ENCODE peak calls at places on chromosomes 12 and 14, in eight cellular contexts. R is AG04450, U is GM12865, A is fibroblast of lung, P is cardiac muscle cell, Y is hepatocyte, W is H1, D is body of pancreas. S is an unnamed sample.
A peak's percentile ranks its signal among the peaks of the same experiment; 100 is the strongest.

GRCh38 chr12:109818900-109819500 is 14.2 kb downstream of the TRPV4 start:
- DNase-seq in Y (no peak), U (no peak), D (no peak), R (no peak), P (peak; percentile 41), W (no peak), A (peak; percentile 22), S (no peak)

GRCh38 chr14:21680072-21680471 is 6.5 kb upstream of the OR4E1 start:
- DNase-seq in D (no peak), A (peak; percentile 0), Y (no peak), U (no peak), R (peak; percentile 1), W (no peak), P (peak; percentile 54), S (no peak)

GRCh38 chr14:54567224-54567633 is 301 bp downstream of the SAMD4A start:
- DNase-seq in D (no peak), A (no peak), Y (peak; percentile 62), W (peak; percentile 74), R (no peak), U (no peak), P (peak; percentile 45), S (no peak)

GRCh38 chr14:74500417-74501134 is 7.0 kb downstream of the ISCA2 start:
- DNase-seq in U (no peak), W (no peak), R (no peak), P (no peak), Y (no peak), D (no peak), A (no peak), S (no peak)

GRCh38 chr12:98955284-98955683 is 310.2 kb downstream of the APAF1 start:
- DNase-seq in W (peak; percentile 57), U (peak; percentile 44), R (no peak), D (peak; percentile 35), A (no peak), Y (peak; percentile 46), P (peak; percentile 4), S (no peak)

GRCh38 chr14:28609228-28609828 is 157.3 kb upstream of the FOXG1 start:
- DNase-seq in U (peak; percentile 41), W (peak; percentile 76), A (peak; percentile 59), P (peak; percentile 84), R (no peak), D (peak; percentile 41), Y (peak; percentile 81), S (no peak)

GRCh38 chr12:112996501-112996900 is 18.2 kb downstream of the OAS2 start:
- DNase-seq in A (no peak), Y (no peak), U (no peak), D (no peak), P (no peak), W (no peak), R (no peak), S (no peak)

GRCh38 chr12:97368462-97369150 is 94.0 kb upstream of the RMST start:
- DNase-seq in A (no peak), P (no peak), W (no peak), U (no peak), D (no peak), Y (no peak), R (no peak), S (no peak)

GRCh38 chr14:69475194-69475818 is 9.2 kb upstream of the PLEKHD1 start:
- DNase-seq in Y (peak; percentile 7), R (no peak), U (peak; percentile 57), W (no peak), D (no peak), P (peak; percentile 29), A (peak; percentile 15), S (no peak)

GRCh38 chr14:99430491-99430890 is 50.2 kb downstream of the SETD3 start:
- DNase-seq in D (peak; percentile 57), Y (no peak), U (peak; percentile 28), R (no peak), A (no peak), P (no peak), W (peak; percentile 75), S (peak; percentile 22)

GRCh38 chr14:39755269-39755878 is 323.1 kb upstream of the FBXO33 start:
- DNase-seq in P (no peak), U (no peak), Y (no peak), A (no peak), W (no peak), D (no peak), R (no peak), S (no peak)

GRCh38 chr14:93950948-93951668 is 24.0 kb downstream of the FAM181A start:
- DNase-seq in Y (no peak), U (no peak), A (no peak), D (no peak), P (no peak), R (no peak), W (no peak), S (no peak)

GRCh38 chr12:112361271-112361670 is 21.0 kb downstream of the HECTD4 start:
- DNase-seq in W (no peak), A (no peak), U (no peak), R (no peak), Y (no peak), P (no peak), D (no peak), S (no peak)

GRCh38 chr14:71416392-71416791 is 509.1 kb downstream of the PCNX1 start:
- DNase-seq in D (no peak), U (no peak), P (no peak), A (no peak), Y (no peak), R (no peak), W (no peak), S (no peak)

GRCh38 chr14:58776516-58776915 is 138.8 kb downstream of the DACT1 start:
- DNase-seq in W (no peak), A (no peak), P (no peak), Y (no peak), R (no peak), U (no peak), D (no peak), S (no peak)

GRCh38 chr14:76918176-76918750 is 92.1 kb downstream of the LRRC74A start:
- DNase-seq in U (no peak), A (peak; percentile 94), W (no peak), D (peak; percentile 75), P (peak; percentile 94), Y (peak; percentile 75), R (peak; percentile 84), S (no peak)

GRCh38 chr12:116690016-116690709 is 47.7 kb downstream of the SPRING1 start:
- DNase-seq in U (no peak), D (no peak), Y (no peak), A (no peak), W (no peak), P (no peak), R (no peak), S (no peak)

GRCh38 chr12:123938679-123939480 is 33.8 kb downstream of the CCDC92 start:
- DNase-seq in P (peak; percentile 10), D (no peak), W (peak; percentile 74), Y (no peak), R (no peak), A (no peak), U (no peak), S (no peak)

GRCh38 chr14:67665886-67666285 is 8.5 kb downstream of the VTI1B start:
- DNase-seq in U (no peak), D (no peak), A (peak; percentile 55), P (peak; percentile 64), R (no peak), Y (no peak), W (no peak), S (no peak)

GRCh38 chr12:105369014-105369413 is 38.5 kb downstream of the C12orf75 start:
- DNase-seq in A (peak; percentile 56), U (no peak), P (peak; percentile 68), W (no peak), R (peak; percentile 38), D (no peak), Y (no peak), S (no peak)

DNA sequence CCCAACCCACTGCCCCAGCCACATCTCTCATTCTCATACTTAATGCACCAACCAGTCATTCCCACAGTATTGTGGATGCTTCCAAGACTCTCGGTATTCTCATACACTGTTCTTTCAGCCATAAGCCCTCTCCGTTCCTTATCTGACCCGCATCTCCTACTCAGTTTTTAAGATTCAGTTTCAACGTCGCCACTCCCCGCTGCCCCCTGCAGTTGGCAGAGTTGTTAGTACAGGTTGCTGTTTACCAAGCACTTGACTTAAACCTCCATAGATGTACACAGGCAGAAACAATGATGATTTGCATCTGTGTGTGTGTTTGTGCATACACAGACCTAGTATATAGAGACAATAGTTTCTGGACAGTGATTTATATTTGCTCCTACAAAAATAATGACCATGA is 40.2 kb downstream of the PAH start:
- DNase-seq in R (no peak), P (no peak), W (peak; percentile 74), U (no peak), Y (no peak), A (no peak), D (no peak), S (no peak)
- TF ChIP-seq CTCF in R (no peak), P (no peak), W (peak; percentile 61), U (no peak), Y (peak; percentile 9), A (no peak), D (no peak), S (no peak)

DNA sequence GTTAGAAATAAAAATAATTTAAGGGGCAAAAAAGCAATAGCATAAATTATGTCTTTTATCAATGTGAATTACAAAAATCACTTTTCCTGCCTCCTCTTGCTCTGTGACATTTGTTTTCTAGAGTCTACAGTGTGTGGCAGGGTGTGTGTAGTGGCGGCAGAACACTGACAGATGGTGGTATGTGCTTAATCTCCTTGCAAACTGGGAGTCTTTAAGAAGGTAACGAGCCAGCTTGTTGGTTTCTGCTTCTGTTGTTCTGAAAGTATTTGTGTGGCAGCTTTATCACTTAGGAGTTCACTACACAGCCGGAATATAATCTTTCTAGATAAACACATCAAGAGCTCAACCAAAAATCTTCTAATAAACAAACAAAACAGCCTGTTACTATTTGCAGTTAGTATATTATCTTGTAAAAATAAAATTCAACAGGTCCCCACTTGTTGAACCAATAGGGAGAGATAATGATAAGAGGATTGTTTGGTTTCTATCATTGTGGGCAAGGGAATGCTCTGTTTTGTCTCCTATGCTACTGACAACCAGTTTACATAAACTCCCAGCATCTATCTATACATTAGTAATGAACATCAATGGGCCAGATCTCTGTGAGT is 13.0 kb downstream of the CDKL1 start:
- DNase-seq in R (no peak), W (no peak), P (peak; percentile 22), Y (peak; percentile 25), U (no peak), D (peak; percentile 43), A (no peak), S (no peak)
- TF ChIP-seq CTCF in R (no peak), W (no peak), P (no peak), Y (peak; percentile 23), U (no peak), D (no peak), A (no peak), S (no peak)

DNA sequence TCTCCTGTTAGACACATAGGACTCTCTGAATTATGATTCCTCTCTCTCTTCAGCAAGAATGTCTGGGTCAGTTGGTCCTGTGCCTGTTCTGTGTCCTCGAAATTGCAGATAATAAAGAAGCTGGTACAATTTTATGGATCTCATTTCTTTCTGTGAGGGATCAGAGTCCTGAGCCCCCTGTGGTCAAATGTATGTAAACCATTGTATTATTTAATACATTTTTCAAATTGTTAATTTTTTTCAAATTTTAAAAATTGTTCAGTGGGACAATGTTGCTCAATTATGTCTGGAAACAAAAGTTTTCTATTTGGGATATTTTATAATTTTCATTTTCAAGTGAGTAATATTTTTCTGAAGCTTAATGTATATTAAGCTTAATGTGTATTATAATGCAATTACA is 513.5 kb downstream of the CCER1 start:
- DNase-seq in D (no peak), Y (no peak), A (no peak), P (no peak), W (no peak), R (no peak), U (no peak), S (no peak)
- TF ChIP-seq CTCF in D (no peak), Y (no peak), A (no peak), P (no peak), W (no peak), R (no peak), U (no peak), S (no peak)

GRCh38 chr12:57627504-57628279 is 5.3 kb downstream of the B4GALNT1 start:
- DNase-seq in D (no peak), A (no peak), U (no peak), P (no peak), W (peak; percentile 73), Y (no peak), R (no peak), S (peak; percentile 31)
- TF ChIP-seq CTCF in D (no peak), A (no peak), U (no peak), P (peak; percentile 12), W (no peak), Y (peak; percentile 18), R (no peak), S (no peak)